ENCODE peak calls at places on chromosome 5, in eight cellular contexts. Q, D, Z, P, O, J, G and E are unnamed samples.
A peak's percentile ranks its signal among the peaks of the same experiment; 100 is the strongest.

GRCh38 chr5:147226512-147226911 is 8.3 kb upstream of the STK32A start:
- DNase-seq in Q (no peak), D (peak; percentile 45), Z (no peak), P (no peak), O (no peak), J (no peak), G (no peak), E (no peak)

GRCh38 chr5:33639478-33639877 is 198.7 kb downstream of the TARS1 start:
- DNase-seq in Q (no peak), D (no peak), Z (no peak), P (no peak), O (no peak), J (no peak), G (no peak), E (no peak)

GRCh38 chr5:57036621-57037160 is 84.8 kb upstream of the MIER3 start:
- DNase-seq in Q (no peak), D (no peak), Z (no peak), P (no peak), O (no peak), J (no peak), G (no peak), E (no peak)

GRCh38 chr5:113293613-113294340 is 141.0 kb downstream of the TSSK1B start:
- DNase-seq in Q (no peak), D (peak; percentile 53), Z (no peak), P (no peak), O (no peak), J (peak; percentile 19), G (no peak), E (no peak)

GRCh38 chr5:137705106-137705505 is 30.8 kb downstream of the KLHL3 start:
- DNase-seq in Q (no peak), D (no peak), Z (no peak), P (no peak), O (no peak), J (no peak), G (no peak), E (no peak)

GRCh38 chr5:139961435-139962157 is 81.5 kb downstream of the NRG2 start:
- DNase-seq in Q (peak; percentile 58), D (no peak), Z (peak; percentile 39), P (peak; percentile 23), O (no peak), J (no peak), G (no peak), E (no peak)

GRCh38 chr5:76524872-76525271 is 98.3 kb downstream of the F2RL2 start:
- DNase-seq in Q (no peak), D (no peak), Z (no peak), P (no peak), O (no peak), J (no peak), G (no peak), E (no peak)

GRCh38 chr5:158609328-158609727 is 490.4 kb downstream of the EBF1 start:
- DNase-seq in Q (no peak), D (no peak), Z (no peak), P (no peak), O (no peak), J (no peak), G (no peak), E (no peak)

GRCh38 chr5:157761690-157762611 is 18.4 kb downstream of the LSM11 start:
- DNase-seq in Q (no peak), D (no peak), Z (no peak), P (no peak), O (no peak), J (peak; percentile 35), G (no peak), E (no peak)

GRCh38 chr5:170286532-170286931 is 11.0 kb downstream of the LCP2 start:
- DNase-seq in Q (no peak), D (no peak), Z (no peak), P (no peak), O (no peak), J (no peak), G (no peak), E (no peak)

GRCh38 chr5:10533218-10533617 is 30.7 kb upstream of the ANKRD33B start:
- DNase-seq in Q (no peak), D (peak; percentile 49), Z (peak; percentile 60), P (no peak), O (no peak), J (peak; percentile 25), G (no peak), E (no peak)

GRCh38 chr5:13591621-13592020 is 352.9 kb downstream of the DNAH5 start:
- DNase-seq in Q (no peak), D (no peak), Z (no peak), P (no peak), O (no peak), J (no peak), G (no peak), E (peak; percentile 39)

GRCh38 chr5:21802869-21803490 is 1050.2 kb downstream of the CDH12 start:
- DNase-seq in Q (no peak), D (no peak), Z (no peak), P (no peak), O (no peak), J (no peak), G (no peak), E (no peak)

GRCh38 chr5:997711-998110 is 10.9 kb upstream of the NKD2 start:
- DNase-seq in Q (no peak), D (peak; percentile 65), Z (peak; percentile 39), P (no peak), O (no peak), J (no peak), G (no peak), E (no peak)

GRCh38 chr5:997001-997474 is 11.6 kb upstream of the NKD2 start:
- DNase-seq in Q (no peak), D (peak; percentile 80), Z (peak; percentile 58), P (no peak), O (peak; percentile 39), J (no peak), G (no peak), E (no peak)

GRCh38 chr5:994821-995220 is 13.8 kb upstream of the NKD2 start:
- DNase-seq in Q (no peak), D (peak; percentile 52), Z (peak; percentile 58), P (peak; percentile 42), O (no peak), J (peak; percentile 2), G (no peak), E (no peak)

GRCh38 chr5:994272-994607 is 14.4 kb upstream of the NKD2 start:
- DNase-seq in Q (no peak), D (no peak), Z (no peak), P (peak; percentile 42), O (no peak), J (peak; percentile 2), G (no peak), E (no peak)

DNA sequence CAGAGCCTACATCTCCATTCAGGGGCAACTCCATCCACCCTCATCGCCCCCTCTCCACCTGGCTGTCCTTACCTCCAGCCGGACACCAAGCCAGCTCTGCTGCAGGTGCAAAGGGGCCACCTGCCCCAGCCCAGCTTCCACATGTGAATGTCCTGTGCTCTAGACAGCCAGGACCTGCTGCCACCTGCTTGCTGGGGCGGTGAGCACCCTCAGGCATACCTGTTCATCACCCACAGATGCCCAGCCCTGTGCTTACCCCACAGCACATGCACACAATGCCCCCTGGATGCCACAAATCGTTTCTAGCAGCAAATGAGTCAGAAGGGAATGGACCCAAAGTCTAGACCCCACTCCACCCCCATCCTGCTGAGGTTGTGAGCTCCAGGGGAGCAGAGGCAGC is 13.3 kb upstream of the NKD2 start:
- DNase-seq in Q (no peak), D (peak; percentile 56), Z (peak; percentile 57), P (no peak), O (no peak), J (no peak), G (no peak), E (no peak)
- H3K27ac ChIP-seq in Q (no peak overlapping the region), D (no peak overlapping the region), Z (peak overlapping the region; percentile 83), P (no peak overlapping the region), O (no peak overlapping the region), J (no peak overlapping the region), G (no peak overlapping the region), E (no peak overlapping the region)

DNA sequence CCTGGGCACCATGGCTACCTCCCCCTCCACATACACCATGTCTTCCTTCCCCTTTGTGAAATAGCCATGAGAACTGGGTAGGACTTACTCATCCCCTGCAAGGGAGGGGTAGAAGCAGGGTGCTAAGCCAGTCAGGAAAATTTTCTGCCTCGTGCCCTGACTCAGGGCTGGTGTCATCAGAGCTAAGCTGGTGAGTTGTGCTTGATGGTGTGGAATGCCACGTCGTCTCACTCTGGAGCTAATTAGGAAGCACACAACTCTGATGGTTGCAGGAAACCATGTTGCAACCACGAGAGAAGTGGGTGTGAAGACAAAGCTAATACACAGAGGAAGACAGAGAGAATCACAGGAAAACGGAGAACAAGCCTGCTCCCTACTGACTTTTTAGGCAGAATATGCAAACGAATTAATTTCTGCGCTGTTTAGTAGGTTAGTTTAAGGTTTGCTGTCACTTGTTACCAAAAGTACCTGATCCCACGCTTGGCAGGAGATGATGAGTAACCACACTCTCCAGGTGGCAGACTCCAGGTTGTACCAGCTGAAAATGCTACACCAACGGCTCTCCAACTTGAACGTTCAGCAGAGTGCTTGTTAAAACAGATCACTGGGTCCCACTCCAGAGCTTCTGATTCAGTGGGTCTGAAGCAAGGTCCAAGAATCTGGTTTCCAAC is 54.5 kb downstream of the STK10 start:
- DNase-seq in Q (no peak), D (no peak), Z (peak; percentile 73), P (no peak), O (no peak), J (no peak), G (peak; percentile 47), E (peak; percentile 37)
- H3K27ac ChIP-seq in Q (peak overlapping the region; percentile 13), D (no peak overlapping the region), Z (peak overlapping the region; percentile 39), P (peak overlapping the region; percentile 1), O (no peak overlapping the region), J (no peak overlapping the region), G (peak overlapping the region; percentile 58), E (peak overlapping the region; percentile 75)

DNA sequence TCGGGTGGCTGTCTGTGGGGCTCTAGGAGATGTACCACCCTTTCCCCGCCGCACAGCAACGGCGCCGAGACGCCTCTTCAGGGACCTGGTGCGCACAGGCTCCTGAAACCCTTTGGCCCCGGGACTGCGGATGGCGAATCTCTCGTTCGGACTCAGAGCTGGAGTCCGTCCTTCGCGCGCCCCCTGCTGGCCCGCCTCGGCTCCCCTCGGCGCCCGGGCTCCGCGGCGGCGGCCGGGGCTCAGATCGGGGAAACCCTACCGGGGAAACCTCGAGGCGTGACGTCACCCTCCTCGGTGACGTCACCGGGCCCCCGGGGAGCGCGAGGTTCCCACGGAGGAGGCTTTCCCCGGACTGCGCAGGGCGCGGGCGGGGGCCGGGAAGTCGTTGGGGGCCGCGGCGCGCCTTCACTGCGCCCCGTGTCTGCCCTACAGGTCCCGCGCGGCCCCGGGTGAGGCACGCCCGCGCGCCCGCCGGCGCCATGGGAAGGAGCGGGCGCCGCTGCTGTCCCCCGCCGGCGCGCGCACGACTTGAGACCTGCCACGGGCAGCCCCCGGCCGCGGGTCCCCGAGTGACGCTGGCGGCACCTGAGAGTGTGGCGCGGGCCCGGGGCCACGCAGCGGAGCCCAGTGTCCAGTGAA is 7.9 kb downstream of the PRR7 start:
- DNase-seq in Q (no peak), D (peak; percentile 96), Z (peak; percentile 96), P (peak; percentile 97), O (peak; percentile 91), J (peak; percentile 91), G (peak; percentile 91), E (no peak)
- H3K27ac ChIP-seq in Q (peak overlapping the region; percentile 67), D (no peak overlapping the region), Z (peak overlapping the region; percentile 14), P (peak overlapping the region; percentile 88), O (peak overlapping the region; percentile 81), J (peak overlapping the region; percentile 65), G (peak overlapping the region; percentile 37), E (peak overlapping the region; percentile 11)

DNA sequence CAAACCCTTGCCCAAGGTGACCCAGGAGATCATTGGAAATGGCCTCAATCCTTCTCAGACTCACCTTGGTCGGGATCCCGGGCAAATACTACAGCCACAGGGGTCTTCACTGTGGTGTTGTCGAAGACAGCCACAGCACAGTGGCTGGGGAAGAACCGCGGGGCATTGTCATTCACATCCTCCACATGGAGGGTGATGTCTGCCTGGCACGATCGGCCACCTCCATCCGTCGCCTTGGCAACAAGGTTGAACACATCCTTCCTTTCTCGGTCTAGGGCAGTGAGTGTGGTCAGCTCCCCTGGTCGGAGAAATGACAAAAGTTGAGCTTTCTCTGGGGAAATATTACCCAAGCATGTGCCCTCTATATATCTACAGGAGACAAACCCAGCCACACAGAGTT is 56.8 kb downstream of the FAT2 start:
- DNase-seq in Q (no peak), D (no peak), Z (no peak), P (no peak), O (no peak), J (no peak), G (no peak), E (no peak)
- H3K27ac ChIP-seq in Q (no peak overlapping the region), D (no peak overlapping the region), Z (no peak overlapping the region), P (no peak overlapping the region), O (no peak overlapping the region), J (no peak overlapping the region), G (no peak overlapping the region), E (no peak overlapping the region)